ENCODE peak calls at places on chromosomes 1 and 21, in seven cellular contexts. O is stomach, C is GM23338, Y is Panc1, I is esophagus muscularis mucosa, U is HCT116, B is spleen. Z is an unnamed sample.

GRCh38 chr1:9826087-9826486 is 2.3 kb upstream of the CLSTN1 start:
- DNase-seq in O (no peak), C (no peak), Y (no peak), I (no peak), U (no peak), B (no peak), Z (no peak)

GRCh38 chr1:175409938-175410337 is 217.4 kb upstream of the KIAA0040 start:
- DNase-seq in O (no peak), C (no peak), Y (no peak), I (no peak), U (no peak), B (no peak), Z (no peak)

GRCh38 chr1:156860639-156861423 is at the start of gene NTRK1:
- DNase-seq in O (peak; percentile 29), C (peak; percentile 77), Y (no peak), I (no peak), U (no peak), B (no peak), Z (no peak)

GRCh38 chr1:150973258-150973825 is 1.3 kb downstream of the CERS2 start:
- DNase-seq in O (peak; percentile 29), C (no peak), Y (no peak), I (no peak), U (no peak), B (peak; percentile 86), Z (no peak)

GRCh38 chr1:31570228-31570627 is 6.1 kb upstream of the TINAGL1 start:
- DNase-seq in O (no peak), C (no peak), Y (no peak), I (peak; percentile 64), U (no peak), B (peak; percentile 35), Z (no peak)

GRCh38 chr1:183209533-183210158 is 23.6 kb downstream of the LAMC2 start:
- DNase-seq in O (no peak), C (no peak), Y (peak; percentile 64), I (no peak), U (peak; percentile 51), B (no peak), Z (no peak)

GRCh38 chr1:29842130-29842529 is 605.8 kb downstream of the PTPRU start:
- DNase-seq in O (no peak), C (no peak), Y (no peak), I (no peak), U (no peak), B (no peak), Z (no peak)

GRCh38 chr1:111801071-111801850 is 45.6 kb downstream of the DDX20 start:
- DNase-seq in O (no peak), C (peak; percentile 39), Y (no peak), I (no peak), U (no peak), B (no peak), Z (peak; percentile 11)

GRCh38 chr1:44675186-44675585 is 672 bp downstream of the ARMH1 start:
- DNase-seq in O (no peak), C (no peak), Y (no peak), I (no peak), U (no peak), B (peak; percentile 73), Z (no peak)
- TF ChIP-seq POLR2AphosphoS5 in O (no peak), C (no peak), Y (no peak), I (no peak), U (no peak), B (no peak), Z (no peak)

GRCh38 chr21:45894891-45895777 is 86.4 kb upstream of the COL6A1 start:
- DNase-seq in O (no peak), C (no peak), Y (no peak), I (no peak), U (no peak), B (peak; percentile 72), Z (no peak)
- H3K4me1 ChIP-seq in O (peaks cover 36% of the 10 kb centered on the region), C (no peaks in the 10 kb centered on the region), Y (no peaks in the 10 kb centered on the region), I (peaks cover 12% of the 10 kb centered on the region), U (no peaks in the 10 kb centered on the region), B (peaks cover 13% of the 10 kb centered on the region), Z (no peaks in the 10 kb centered on the region)

GRCh38 chr21:36005018-36005417 is 55.3 kb downstream of the SETD4 start:
- DNase-seq in O (no peak), C (peak; percentile 27), Y (no peak), I (no peak), U (no peak), B (no peak), Z (no peak)
- TF ChIP-seq POLR2AphosphoS5 in O (no peak), C (no peak), Y (no peak), I (peak; percentile 35), U (no peak), B (peak; percentile 60), Z (no peak)

GRCh38 chr1:170929835-170930554 is 5.3 kb upstream of the MROH9 start:
- DNase-seq in O (no peak), C (peak; percentile 74), Y (peak; percentile 38), I (no peak), U (peak; percentile 50), B (no peak), Z (peak; percentile 21)

GRCh38 chr1:170929412-170929834 is 5.9 kb upstream of the MROH9 start:
- DNase-seq in O (no peak), C (peak; percentile 2), Y (no peak), I (no peak), U (no peak), B (no peak), Z (no peak)

GRCh38 chr1:170932236-170932635 is 3.1 kb upstream of the MROH9 start:
- DNase-seq in O (no peak), C (peak; percentile 17), Y (no peak), I (no peak), U (no peak), B (no peak), Z (no peak)

GRCh38 chr1:170931650-170932049 is 3.7 kb upstream of the MROH9 start:
- DNase-seq in O (no peak), C (peak; percentile 28), Y (no peak), I (no peak), U (no peak), B (no peak), Z (no peak)

DNA sequence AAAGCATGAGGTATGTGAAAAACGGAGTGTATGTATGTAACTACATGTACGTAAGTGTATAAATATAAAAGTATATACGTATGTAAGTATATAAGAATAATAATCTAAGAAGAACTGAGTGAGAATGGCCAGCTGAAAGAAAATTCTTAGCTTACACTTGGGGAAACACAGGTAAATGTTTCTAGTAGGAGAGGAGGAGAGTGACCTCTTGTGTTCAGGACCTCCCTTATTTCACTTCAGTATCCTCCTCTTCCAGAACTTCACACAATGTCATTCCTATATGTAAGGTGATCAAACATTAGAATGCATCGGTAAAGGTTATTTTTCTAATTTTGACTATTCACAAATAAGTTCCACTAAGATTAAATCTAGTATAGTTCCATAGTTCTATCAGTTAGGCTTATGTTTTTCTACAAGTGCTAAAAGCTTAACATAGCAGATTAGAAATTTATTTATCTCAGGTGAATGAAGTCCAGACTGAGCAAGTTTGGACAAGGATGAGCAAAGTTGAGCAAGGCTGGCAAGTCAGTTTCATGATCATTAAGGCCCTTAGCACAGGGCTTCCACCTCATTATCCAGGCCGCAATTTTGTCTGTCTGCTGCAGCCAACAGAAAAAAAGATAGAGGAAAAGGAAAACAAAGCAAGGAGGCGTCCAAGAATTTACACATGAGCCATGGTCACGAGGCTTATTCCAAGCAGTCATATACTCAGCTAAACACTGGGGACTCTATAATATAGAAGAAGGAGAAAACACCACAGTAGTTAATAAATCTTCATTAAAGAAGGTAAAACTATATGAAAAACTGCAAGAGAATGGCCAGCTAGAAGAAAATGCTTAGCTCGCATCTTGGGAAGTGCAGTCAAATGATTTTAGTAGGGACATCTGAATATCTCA is 7.1 kb upstream of the MROH9 start:
- DNase-seq in O (no peak), C (peak; percentile 24), Y (no peak), I (no peak), U (no peak), B (no peak), Z (no peak)
- H3K4me1 ChIP-seq in O (peaks cover 12% of the 10 kb centered on the region), C (peaks cover 6% of the 10 kb centered on the region), Y (no peaks in the 10 kb centered on the region), I (no peaks in the 10 kb centered on the region), U (no peaks in the 10 kb centered on the region), B (no peaks in the 10 kb centered on the region), Z (no peaks in the 10 kb centered on the region)

DNA sequence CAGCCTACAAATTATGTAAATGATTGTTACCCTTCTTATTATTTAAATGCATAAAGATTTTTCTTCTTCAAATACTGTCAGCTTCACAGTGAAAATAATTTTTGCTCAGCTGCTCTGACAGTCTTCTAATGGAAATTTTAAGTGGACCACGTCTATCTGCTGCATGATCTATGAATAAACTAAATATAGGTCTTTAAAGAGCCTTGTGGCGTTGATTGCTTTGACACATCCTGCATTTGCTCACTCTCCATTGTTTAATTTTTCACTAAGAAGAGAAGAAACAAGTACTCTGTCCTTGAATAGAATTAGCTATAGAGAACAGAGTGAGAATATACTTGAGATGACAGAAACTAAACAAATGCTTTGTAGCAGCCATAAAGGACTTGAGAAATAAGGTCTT is 826.1 kb downstream of the MRPL39 start:
- DNase-seq in O (no peak), C (no peak), Y (no peak), I (no peak), U (no peak), B (no peak), Z (no peak)
- TF ChIP-seq POLR2AphosphoS5 in O (no peak), C (no peak), Y (no peak), I (no peak), U (no peak), B (no peak), Z (no peak)

GRCh38 chr1:8395433-8395866 is 77.5 kb downstream of the SLC45A1 start:
- DNase-seq in O (no peak), C (no peak), Y (no peak), I (no peak), U (no peak), B (no peak), Z (no peak)
- H3K4me1 ChIP-seq in O (peaks cover 90% of the 10 kb centered on the region), C (peaks cover 34% of the 10 kb centered on the region), Y (peaks cover 75% of the 10 kb centered on the region), I (peaks cover 90% of the 10 kb centered on the region), U (peaks cover 3% of the 10 kb centered on the region), B (peaks cover 60% of the 10 kb centered on the region), Z (peaks cover 27% of the 10 kb centered on the region)

GRCh38 chr1:225766967-225767413 is 10.6 kb upstream of the SRP9 start:
- DNase-seq in O (peak; percentile 23), C (no peak), Y (no peak), I (no peak), U (no peak), B (no peak), Z (no peak)
- TF ChIP-seq POLR2AphosphoS5 in O (no peak), C (no peak), Y (no peak), I (peak; percentile 13), U (no peak), B (no peak), Z (no peak)

DNA sequence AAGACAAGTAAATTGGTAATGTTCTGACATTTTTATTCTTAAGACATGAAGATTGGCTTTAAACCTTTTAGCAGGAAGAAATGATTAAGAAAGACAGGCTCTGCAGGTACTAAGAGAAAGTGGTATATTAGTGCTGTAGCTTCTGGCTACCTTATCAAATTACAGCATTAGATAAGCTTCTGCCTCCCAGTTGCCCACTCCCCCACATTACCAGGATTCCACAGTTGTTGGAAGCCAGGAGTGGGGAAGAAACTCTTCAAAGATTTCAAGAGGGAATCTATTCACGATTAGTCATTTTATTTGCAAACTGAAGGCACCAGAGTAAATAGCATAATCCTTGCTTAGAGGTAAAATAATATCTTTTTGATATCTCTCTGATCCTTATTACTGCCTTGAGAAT is 275.0 kb downstream of the LMO4 start:
- DNase-seq in O (no peak), C (no peak), Y (no peak), I (no peak), U (no peak), B (no peak), Z (no peak)
- H3K4me1 ChIP-seq in O (peaks cover 20% of the 10 kb centered on the region), C (peaks cover 13% of the 10 kb centered on the region), Y (peaks cover 3% of the 10 kb centered on the region), I (no peaks in the 10 kb centered on the region), U (peaks cover 7% of the 10 kb centered on the region), B (no peaks in the 10 kb centered on the region), Z (no peaks in the 10 kb centered on the region)

Z was measured in prostate gland.